ENCODE peak calls at places on chromosome 7, in five cellular contexts. K, W, T, A and D are unnamed samples.

GRCh38 chr7:119783799-119784198 is 489.2 kb upstream of the KCND2 start:
- DNase-seq in K (no peak), W (no peak), T (no peak), A (no peak), D (no peak)

GRCh38 chr7:74355091-74355490 is 65.9 kb downstream of the CLIP2 start:
- DNase-seq in K (no peak), W (peak), T (no peak), A (no peak), D (peak)

GRCh38 chr7:134920026-134920758 is 66.1 kb upstream of the AGBL3 start:
- DNase-seq in K (no peak), W (peak), T (no peak), A (no peak), D (no peak)

GRCh38 chr7:141071855-141072547 is 1.9 kb upstream of the TMEM178B start:
- DNase-seq in K (no peak), W (no peak), T (no peak), A (peak), D (no peak)

GRCh38 chr7:82609746-82610145 is 166.2 kb upstream of the CACNA2D1 start:
- DNase-seq in K (no peak), W (no peak), T (no peak), A (no peak), D (no peak)

GRCh38 chr7:85426487-85426960 is 239.7 kb upstream of the SEMA3D start:
- DNase-seq in K (no peak), W (peak), T (no peak), A (no peak), D (no peak)

GRCh38 chr7:44956157-44956766 is 22.6 kb downstream of the MYO1G start:
- DNase-seq in K (no peak), W (no peak), T (no peak), A (no peak), D (no peak)

GRCh38 chr7:159017741-159018140 is 126.9 kb downstream of the VIPR2 start:
- DNase-seq in K (no peak), W (no peak), T (no peak), A (no peak), D (no peak)

GRCh38 chr7:116097365-116098009 is 66.9 kb upstream of the TFEC start:
- DNase-seq in K (no peak), W (peak), T (no peak), A (no peak), D (no peak)

GRCh38 chr7:149375234-149376008 is 85.4 kb downstream of the ZNF777 start:
- DNase-seq in K (no peak), W (no peak), T (no peak), A (no peak), D (no peak)

GRCh38 chr7:129778770-129779601 is 167.5 kb downstream of the NRF1 start:
- DNase-seq in K (no peak), W (no peak), T (no peak), A (no peak), D (no peak)

GRCh38 chr7:44965441-44965903 is 13.3 kb downstream of the MYO1G start:
- DNase-seq in K (no peak), W (no peak), T (no peak), A (no peak), D (no peak)

GRCh38 chr7:20598479-20599419 is 16.7 kb upstream of the ABCB5 start:
- DNase-seq in K (peak), W (peak), T (no peak), A (no peak), D (no peak)

GRCh38 chr7:24477807-24478655 is 95.2 kb upstream of the PALS2 start:
- DNase-seq in K (no peak), W (peak), T (peak), A (no peak), D (no peak)

GRCh38 chr7:110590415-110590814 is 500.5 kb upstream of the LRRN3 start:
- DNase-seq in K (no peak), W (no peak), T (peak), A (no peak), D (no peak)

GRCh38 chr7:155414508-155414907 is 43.4 kb upstream of the EN2 start:
- DNase-seq in K (peak), W (no peak), T (no peak), A (no peak), D (no peak)

GRCh38 chr7:91692800-91693199 is 187.7 kb downstream of the MTERF1 start:
- DNase-seq in K (no peak), W (no peak), T (no peak), A (no peak), D (no peak)

GRCh38 chr7:150313367-150313809 is 9.8 kb upstream of the LRRC61 start:
- DNase-seq in K (no peak), W (no peak), T (no peak), A (no peak), D (no peak)

GRCh38 chr7:139523988-139524815 is 717 bp downstream of the CLEC2L start:
- DNase-seq in K (no peak), W (no peak), T (no peak), A (no peak), D (no peak)

GRCh38 chr7:53302511-53303246 is 267.2 kb downstream of the POM121L12 start:
- DNase-seq in K (no peak), W (no peak), T (no peak), A (no peak), D (no peak)

GRCh38 chr7:22920664-22921063 is 93.3 kb downstream of the HYCC1 start:
- DNase-seq in K (no peak), W (no peak), T (no peak), A (no peak), D (no peak)

GRCh38 chr7:79782256-79782655 is 328.8 kb upstream of the MAGI2 start:
- DNase-seq in K (no peak), W (no peak), T (no peak), A (no peak), D (no peak)

GRCh38 chr7:55966851-55967250 is 2.5 kb downstream of the NIPSNAP2 start:
- DNase-seq in K (no peak), W (no peak), T (no peak), A (no peak), D (no peak)

GRCh38 chr7:73891178-73891885 is 30.4 kb downstream of the TMEM270 start:
- DNase-seq in K (no peak), W (no peak), T (no peak), A (no peak), D (no peak)

GRCh38 chr7:7705316-7705715 is 13.1 kb downstream of the RPA3 start:
- DNase-seq in K (no peak), W (no peak), T (no peak), A (no peak), D (no peak)

GRCh38 chr7:138546064-138546619 is 86.1 kb downstream of the TRIM24 start:
- DNase-seq in K (no peak), W (no peak), T (no peak), A (no peak), D (no peak)

GRCh38 chr7:141648276-141649114 is 53.5 kb downstream of the DENND11 start:
- DNase-seq in K (no peak), W (no peak), T (no peak), A (no peak), D (no peak)

GRCh38 chr7:151745090-151745638 is 131.8 kb downstream of the PRKAG2 start:
- DNase-seq in K (no peak), W (peak), T (no peak), A (no peak), D (peak)
- TF ChIP-seq CTCF in K (no peak), W (no peak), T (no peak), A (no peak), D (no peak)

GRCh38 chr7:818031-818699 is 14.1 kb upstream of the SUN1 start:
- DNase-seq in K (peak), W (peak), T (no peak), A (no peak), D (no peak)
- TF ChIP-seq CTCF in K (peak), W (peak), T (peak), A (peak), D (no peak)

GRCh38 chr7:51354897-51355296 is 38.3 kb upstream of the COBL start:
- DNase-seq in K (no peak), W (no peak), T (no peak), A (no peak), D (no peak)

GRCh38 chr7:51356849-51357516 is 40.4 kb upstream of the COBL start:
- DNase-seq in K (no peak), W (no peak), T (no peak), A (no peak), D (no peak)

GRCh38 chr7:51352174-51353145 is 35.9 kb upstream of the COBL start:
- DNase-seq in K (no peak), W (no peak), T (no peak), A (no peak), D (no peak)

GRCh38 chr7:51354434-51354833 is 37.8 kb upstream of the COBL start:
- DNase-seq in K (no peak), W (no peak), T (no peak), A (no peak), D (no peak)

DNA sequence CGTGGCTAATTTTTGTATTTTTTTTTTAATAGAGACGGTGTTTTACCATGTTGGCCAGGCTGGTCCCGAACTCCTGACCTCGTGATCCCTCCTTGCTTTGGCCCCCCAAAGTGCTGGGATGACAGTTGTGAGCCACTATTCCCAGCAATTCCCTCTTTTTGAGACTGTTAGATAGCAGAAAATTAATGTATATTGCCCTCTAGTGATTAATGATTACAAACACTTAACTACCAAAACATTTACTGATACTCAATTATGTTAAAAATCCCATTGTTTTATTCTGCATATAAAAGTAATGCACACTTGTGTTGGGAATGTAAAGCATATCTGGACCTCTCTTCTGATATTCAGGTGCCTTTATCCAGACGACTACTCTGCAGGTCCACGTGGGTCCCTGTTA is 41.2 kb upstream of the COBL start:
- DNase-seq in K (no peak), W (no peak), T (no peak), A (no peak), D (no peak)
- TF ChIP-seq CTCF in K (no peak), W (no peak), T (no peak), A (no peak), D (no peak)

GRCh38 chr7:36278767-36279171 is 110.9 kb upstream of the ANLN start:
- DNase-seq in K (no peak), W (peak), T (no peak), A (peak), D (no peak)
- TF ChIP-seq CTCF in K (no peak), W (no peak), T (no peak), A (no peak), D (no peak)

GRCh38 chr7:27689045-27689877 is 26.6 kb upstream of the HIBADH start:
- DNase-seq in K (peak), W (no peak), T (peak), A (peak), D (no peak)
- TF ChIP-seq CTCF in K (peak), W (peak), T (peak), A (peak), D (no peak)

GRCh38 chr7:50614721-50615518 is 49.7 kb upstream of the DDC start:
- DNase-seq in K (peak), W (no peak), T (no peak), A (no peak), D (peak)
- TF ChIP-seq CTCF in K (peak), W (peak), T (peak), A (no peak), D (no peak)